ENCODE peak calls at places on chromosomes 11 and 22, in five cellular contexts. J, G, C, M and D are unnamed samples.

GRCh38 chr22:37643225-37643847 is 3.9 kb downstream of the SH3BP1 start:
- DNase-seq in M (peak), J (peak), C (peak), G (no peak), D (peak)

GRCh38 chr11:106585061-106585460 is 433.2 kb downstream of the GUCY1A2 start:
- DNase-seq in C (peak), J (no peak), G (no peak), M (peak), D (peak)

GRCh38 chr22:20779813-20780148 is 5.9 kb downstream of the SERPIND1 start:
- DNase-seq in G (no peak), M (peak), C (peak), J (no peak), D (peak)

GRCh38 chr22:50059185-50059880 is 1.2 kb upstream of the TTLL8 start:
- DNase-seq in M (peak), C (peak), G (no peak), J (peak), D (peak)

GRCh38 chr11:12017243-12017678 is 8.8 kb upstream of the DKK3 start:
- DNase-seq in J (no peak), C (peak), M (peak), G (no peak), D (peak)

GRCh38 chr11:93861808-93862207 is 11.4 kb upstream of the VSTM5 start:
- DNase-seq in C (no peak), J (peak), M (no peak), G (no peak), D (peak)

GRCh38 chr11:125918140-125918840 is 14.0 kb downstream of the DDX25 start:
- DNase-seq in M (no peak), G (no peak), J (no peak), C (no peak), D (no peak)

GRCh38 chr22:19821523-19822300 is 33.0 kb downstream of the GNB1L start:
- DNase-seq in J (no peak), M (no peak), G (no peak), C (no peak), D (no peak)

GRCh38 chr22:32987081-32987631 is 71.0 kb downstream of the SYN3 start:
- DNase-seq in C (no peak), J (no peak), G (no peak), M (no peak), D (peak)

GRCh38 chr11:13313005-13313819 is 35.6 kb downstream of the BMAL1 start:
- DNase-seq in G (no peak), J (no peak), M (no peak), C (no peak), D (no peak)

GRCh38 chr11:64745523-64746328 is 1.8 kb upstream of the RASGRP2 start:
- DNase-seq in G (no peak), J (peak), C (peak), M (peak), D (peak)

GRCh38 chr11:64653388-64653973 is 62.5 kb downstream of the SLC22A12 start:
- DNase-seq in J (peak), M (no peak), C (no peak), G (no peak), D (no peak)

GRCh38 chr11:9206496-9206895 is 58.7 kb downstream of the DENND5A start:
- DNase-seq in G (no peak), C (peak), M (peak), J (no peak), D (peak)

GRCh38 chr11:86999859-87000753 is 37.6 kb upstream of the TMEM135 start:
- DNase-seq in C (peak), J (no peak), G (no peak), M (peak), D (peak)

GRCh38 chr22:25728064-25728463 is 13.9 kb upstream of the MYO18B start:
- DNase-seq in M (no peak), C (no peak), J (no peak), G (no peak), D (no peak)

GRCh38 chr11:119793335-119793984 is 64.5 kb upstream of the NECTIN1 start:
- DNase-seq in J (peak), G (no peak), M (no peak), C (peak), D (peak)

GRCh38 chr11:92376146-92376599 is 151.6 kb downstream of the FAT3 start:
- DNase-seq in J (no peak), C (peak), M (peak), G (no peak), D (peak)

GRCh38 chr22:25403752-25404471 is 160.6 kb upstream of the GRK3 start:
- DNase-seq in C (no peak), M (peak), J (peak), G (no peak), D (peak)

GRCh38 chr11:64894070-64894811 is 15.8 kb upstream of the EHD1 start:
- DNase-seq in J (peak), M (peak), G (no peak), C (peak), D (peak)

GRCh38 chr11:36465449-36466163 is 44.5 kb downstream of the TRAF6 start:
- DNase-seq in J (no peak), G (no peak), C (no peak), M (peak), D (no peak)

GRCh38 chr22:22830193-22830592 is 57.4 kb upstream of the IGLL5 start:
- DNase-seq in C (no peak), M (no peak), G (no peak), J (no peak), D (no peak)

GRCh38 chr11:94525933-94526332 is 13.7 kb downstream of the C11orf97 start:
- DNase-seq in J (peak), C (peak), G (no peak), M (peak), D (peak)

GRCh38 chr22:29470159-29470855 is 9.7 kb upstream of the NEFH start:
- DNase-seq in M (peak), G (no peak), J (peak), C (peak), D (peak)

GRCh38 chr22:29198240-29198639 is 7.5 kb upstream of the EMID1 start:
- DNase-seq in G (no peak), C (no peak), J (no peak), M (no peak), D (no peak)

GRCh38 chr11:111707039-111707690 is 59.0 kb downstream of the PPP2R1B start:
- DNase-seq in C (peak), J (no peak), M (peak), G (no peak), D (peak)

GRCh38 chr11:116917632-116918031 is 80.2 kb upstream of the APOA1 start:
- DNase-seq in M (no peak), G (no peak), J (no peak), C (no peak), D (no peak)

GRCh38 chr11:37505406-37505805 is 907.4 kb upstream of the RAG2 start:
- DNase-seq in M (no peak), J (no peak), G (no peak), C (no peak), D (no peak)

GRCh38 chr11:61549662-61550568 is 31.0 kb downstream of the SYT7 start:
- DNase-seq in M (no peak), G (no peak), C (no peak), J (no peak), D (no peak)

GRCh38 chr22:28430656-28431055 is 249.0 kb downstream of the TTC28 start:
- DNase-seq in M (no peak), C (no peak), G (no peak), J (no peak), D (no peak)

GRCh38 chr11:6204708-6205107 is 649 bp upstream of the C11orf42 start:
- DNase-seq in G (no peak), C (no peak), J (no peak), M (no peak), D (peak)

GRCh38 chr11:110362916-110363574 is 66.6 kb upstream of the RDX start:
- DNase-seq in G (no peak), M (no peak), C (peak), J (no peak), D (peak)

GRCh38 chr11:73258104-73258684 is 13.9 kb upstream of the P2RY6 start:
- DNase-seq in J (no peak), C (no peak), G (no peak), M (no peak), D (no peak)

GRCh38 chr11:63762662-63763505 is 5.7 kb downstream of the ZFTA start:
- DNase-seq in C (no peak), G (no peak), J (peak), M (no peak), D (peak)

GRCh38 chr22:40509401-40510134 is 127.0 kb downstream of the MRTFA start:
- DNase-seq in M (peak), G (no peak), J (no peak), C (peak), D (peak)

GRCh38 chr11:99208813-99209212 is 188.1 kb downstream of the CNTN5 start:
- DNase-seq in M (no peak), G (no peak), C (no peak), J (no peak), D (no peak)

GRCh38 chr11:114259124-114259526 is 37.1 kb upstream of the NNMT start:
- DNase-seq in G (no peak), M (no peak), J (no peak), C (no peak), D (no peak)

GRCh38 chr11:114260077-114260476 is 36.1 kb upstream of the NNMT start:
- DNase-seq in J (no peak), M (no peak), G (no peak), C (no peak), D (no peak)

GRCh38 chr11:114261791-114262190 is 34.4 kb upstream of the NNMT start:
- DNase-seq in G (no peak), M (no peak), C (no peak), J (no peak), D (no peak)

GRCh38 chr11:114259551-114259983 is 36.6 kb upstream of the NNMT start:
- DNase-seq in C (no peak), G (no peak), J (no peak), M (no peak), D (no peak)

DNA sequence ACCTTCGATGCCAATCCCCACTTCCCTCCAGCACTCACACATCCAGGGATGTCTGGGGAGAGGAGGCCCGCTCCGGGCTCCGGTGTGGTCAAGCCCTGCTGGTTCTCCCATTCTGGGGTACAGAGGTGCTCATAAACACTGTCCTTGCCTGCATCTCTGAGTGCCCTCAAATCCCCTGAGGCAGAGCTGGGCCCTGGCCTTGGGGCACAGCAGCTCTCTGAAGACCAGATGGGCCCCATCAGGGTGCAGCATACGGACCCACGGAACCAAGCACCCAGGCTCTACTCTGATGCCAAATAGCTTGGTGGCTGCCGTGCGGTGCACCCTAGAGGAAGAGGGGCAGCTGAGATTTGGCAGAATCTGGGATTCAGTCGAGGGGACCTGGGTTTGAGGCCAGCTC is 35.7 kb upstream of the NNMT start:
- DNase-seq in C (no peak), J (no peak), G (no peak), M (no peak), D (no peak)
- H3K4me3 ChIP-seq in C (no peak), J (no peak), G (no peak), M (no peak), D (no peak)

GRCh38 chr11:77066229-77067023 is at the start of gene CAPN5:
- DNase-seq in M (peak), G (no peak), J (peak), C (peak), D (peak)

GRCh38 chr11:77065878-77066228 is 918 bp upstream of the CAPN5 start:
- DNase-seq in C (peak), J (peak), M (peak), G (no peak), D (peak)

GRCh38 chr11:77069336-77069968 is 2.7 kb downstream of the CAPN5 start:
- DNase-seq in J (no peak), C (no peak), G (no peak), M (no peak), D (no peak)

GRCh38 chr11:77068461-77069335 is 1.9 kb downstream of the CAPN5 start:
- DNase-seq in J (no peak), G (no peak), M (no peak), C (no peak), D (no peak)

DNA sequence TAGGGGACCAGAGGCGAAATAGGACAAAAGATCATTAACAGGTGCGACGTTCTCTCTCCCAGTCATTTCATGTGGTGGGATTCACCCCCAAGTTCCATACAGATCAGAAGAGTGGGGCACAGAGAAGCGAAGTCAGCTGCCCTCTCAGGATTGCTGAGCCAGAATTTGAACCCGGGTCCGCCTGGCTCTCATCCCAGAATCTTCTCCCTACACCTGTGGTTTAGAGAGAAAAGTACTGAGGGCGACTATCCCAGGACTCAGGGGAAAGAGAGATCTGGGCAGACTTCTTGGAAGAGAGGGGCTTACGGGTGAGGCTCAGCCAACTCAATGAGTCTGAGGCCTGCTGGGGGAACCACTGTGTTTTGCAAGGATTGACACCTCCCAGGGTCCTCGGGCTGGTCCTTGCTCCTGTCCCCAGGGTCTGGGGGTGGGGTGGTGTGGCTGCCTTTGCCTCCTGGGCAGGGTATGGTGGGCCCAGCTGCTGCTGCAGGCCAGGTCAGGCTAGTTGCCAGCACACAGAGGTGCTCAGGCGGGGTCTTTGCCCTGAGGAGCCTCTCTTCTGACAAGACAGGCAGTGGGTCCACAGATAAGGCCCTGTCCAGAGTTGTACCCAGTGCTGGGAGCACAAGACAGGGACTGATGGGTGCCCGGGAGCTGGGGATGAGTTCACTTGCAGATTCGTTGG is 1.1 kb downstream of the CAPN5 start:
- DNase-seq in C (no peak), G (no peak), M (no peak), J (peak), D (no peak)
- H3K4me3 ChIP-seq in C (peak), G (no peak), M (peak), J (peak), D (peak)

GRCh38 chr11:15674756-15675155 is 560.0 kb downstream of the INSC start:
- DNase-seq in M (no peak), C (no peak), J (no peak), G (no peak), D (no peak)

GRCh38 chr11:15672822-15673221 is 558.1 kb downstream of the INSC start:
- DNase-seq in G (no peak), M (no peak), J (no peak), C (no peak), D (no peak)

GRCh38 chr11:15673408-15673811 is 558.7 kb downstream of the INSC start:
- DNase-seq in M (no peak), G (no peak), C (no peak), J (no peak), D (peak)

GRCh38 chr11:15675683-15676082 is 561.0 kb downstream of the INSC start:
- DNase-seq in J (no peak), G (no peak), C (no peak), M (no peak), D (peak)

GRCh38 chr11:15677181-15677580 is 562.5 kb downstream of the INSC start:
- DNase-seq in M (no peak), C (no peak), J (no peak), G (no peak), D (no peak)
- H3K4me3 ChIP-seq in M (no peak), C (no peak), J (no peak), G (no peak), D (no peak)

DNA sequence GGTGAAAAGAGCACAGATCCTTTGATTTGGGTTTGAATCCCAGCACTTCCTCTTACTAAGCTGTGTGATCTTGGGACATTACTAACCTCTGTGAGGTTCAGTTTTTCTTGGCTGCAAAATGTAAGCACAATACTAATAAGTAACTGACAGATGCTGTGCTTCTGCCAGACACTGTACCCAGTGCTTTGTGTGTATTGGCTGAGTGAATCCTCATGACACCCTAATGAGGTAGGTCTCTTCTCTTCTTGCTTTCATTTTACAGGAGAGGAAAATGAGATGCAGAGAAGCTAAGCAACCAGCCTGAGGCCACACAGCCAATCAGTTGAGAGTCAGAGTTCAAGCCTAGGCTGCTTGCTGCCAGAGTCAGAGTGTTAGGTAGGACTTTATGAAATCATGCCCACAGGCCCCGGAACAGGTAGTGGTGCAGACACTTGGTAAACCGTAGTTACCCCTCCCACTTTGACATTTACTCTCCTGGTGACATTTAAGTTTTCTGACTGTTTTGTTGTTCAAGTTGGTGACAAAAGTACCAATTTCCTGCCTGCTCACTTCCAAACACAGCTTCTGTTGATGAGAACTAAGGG is 21.2 kb downstream of the PTPRJ start:
- DNase-seq in J (no peak), G (peak), M (peak), C (peak), D (peak)
- H3K4me3 ChIP-seq in J (peak), G (no peak), M (no peak), C (no peak), D (no peak)

DNA sequence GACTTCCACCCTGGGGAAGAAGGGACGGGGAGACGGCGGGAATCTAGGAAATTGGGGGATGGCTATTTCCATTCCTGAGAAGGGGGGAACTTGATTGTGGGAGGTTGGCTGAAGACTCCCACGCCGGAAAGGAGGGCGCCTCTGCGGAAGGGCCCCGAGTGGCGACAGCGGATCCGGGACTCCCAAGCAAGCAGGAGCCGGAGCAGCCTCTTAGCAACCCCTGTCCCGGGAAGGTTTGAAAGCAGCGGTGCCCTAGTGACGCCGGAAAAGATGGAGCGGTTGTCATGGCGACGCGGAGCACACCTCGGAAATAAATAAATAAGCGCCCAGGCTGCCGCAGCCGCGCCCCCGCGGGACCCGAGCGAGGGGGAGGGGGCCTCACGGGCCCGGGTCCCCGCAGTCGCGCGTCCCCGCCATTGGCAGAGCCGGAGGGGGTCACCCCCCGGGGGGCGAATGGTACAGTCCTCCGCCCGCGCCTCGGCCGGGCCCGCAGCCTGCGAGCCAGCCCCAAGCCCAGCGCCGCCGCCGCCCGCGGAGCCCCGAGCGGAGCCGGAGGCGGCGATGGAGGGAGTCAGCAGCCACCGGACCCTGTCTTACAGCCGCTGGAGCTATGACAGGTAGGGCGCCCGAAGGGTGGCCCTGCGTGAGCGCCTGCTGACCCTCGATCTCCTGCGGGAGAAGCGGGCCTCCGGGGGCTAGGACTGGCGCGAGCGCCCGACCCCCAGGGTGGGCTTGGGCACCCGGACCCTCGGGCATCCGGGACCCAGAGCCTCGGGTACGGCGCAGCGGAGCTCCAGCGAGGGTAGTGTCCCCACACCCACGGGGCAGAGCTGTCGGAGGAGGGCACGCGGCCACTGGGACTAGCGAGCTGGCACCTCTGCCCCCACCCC is 31.9 kb downstream of the EIF3F start:
- DNase-seq in G (no peak), M (peak), C (peak), J (peak), D (peak)
- H3K4me3 ChIP-seq in G (peak), M (peak), C (peak), J (peak), D (peak)

GRCh38 chr11:100683107-100683506 is 4.0 kb upstream of the ARHGAP42 start:
- DNase-seq in C (no peak), J (no peak), G (no peak), M (no peak), D (no peak)
- H3K4me3 ChIP-seq in C (no peak), J (no peak), G (no peak), M (no peak), D (no peak)